ENCODE peak calls at places on chromosomes 5 and 9, in four cellular contexts. One of them, this sample, is unnamed.

GRCh38 chr5:169906745-169907649 is 73.3 kb downstream of the INSYN2B start:
- DNase-seq in PC-9: no peak
- DNase-seq in neuronal stem cell: no peak
- DNase-seq in tibial artery: no peak
- DNase-seq in this sample: no peak

GRCh38 chr5:179802207-179802883 is 4.3 kb downstream of the MGAT4B start:
- DNase-seq in PC-9: no peak
- DNase-seq in neuronal stem cell: no peak
- DNase-seq in tibial artery: no peak
- DNase-seq in this sample: no peak

GRCh38 chr5:83653669-83654068 is 67.0 kb downstream of the HAPLN1 start:
- DNase-seq in PC-9: no peak
- DNase-seq in neuronal stem cell: no peak
- DNase-seq in tibial artery: no peak
- DNase-seq in this sample: no peak

GRCh38 chr5:179368806-179369529 is 23.7 kb upstream of the ADAMTS2 start:
- DNase-seq in PC-9: no peak
- DNase-seq in neuronal stem cell: no peak
- DNase-seq in tibial artery: no peak
- DNase-seq in this sample: no peak

GRCh38 chr9:133666845-133667244 is 30.7 kb downstream of the DBH start:
- DNase-seq in PC-9: no peak
- DNase-seq in neuronal stem cell: no peak
- DNase-seq in tibial artery: no peak
- DNase-seq in this sample: no peak

GRCh38 chr5:141040093-141040762 is 10.9 kb upstream of the PCDHB1 start:
- DNase-seq in PC-9: peak; percentile 65
- DNase-seq in neuronal stem cell: peak; percentile 74
- DNase-seq in tibial artery: no peak
- DNase-seq in this sample: peak; percentile 60

GRCh38 chr9:125484632-125485282 is 222.3 kb downstream of the MAPKAP1 start:
- DNase-seq in PC-9: no peak
- DNase-seq in neuronal stem cell: no peak
- DNase-seq in tibial artery: peak; percentile 37
- DNase-seq in this sample: no peak

GRCh38 chr5:98929982-98930355 is 1.2 kb upstream of the CHD1 start:
- DNase-seq in PC-9: no peak
- DNase-seq in neuronal stem cell: no peak
- DNase-seq in tibial artery: no peak
- DNase-seq in this sample: no peak

GRCh38 chr9:89983411-89983810 is 378.6 kb downstream of the GADD45G start:
- DNase-seq in PC-9: no peak
- DNase-seq in neuronal stem cell: no peak
- DNase-seq in tibial artery: no peak
- DNase-seq in this sample: no peak

GRCh38 chr5:97071101-97071500 is 71.3 kb downstream of the LIX1 start:
- DNase-seq in PC-9: no peak
- DNase-seq in neuronal stem cell: no peak
- DNase-seq in tibial artery: peak; percentile 29
- DNase-seq in this sample: no peak

GRCh38 chr5:173802670-173803165 is 85.4 kb upstream of the CPEB4 start:
- DNase-seq in PC-9: peak; percentile 63
- DNase-seq in neuronal stem cell: no peak
- DNase-seq in tibial artery: peak; percentile 64
- DNase-seq in this sample: no peak

GRCh38 chr9:9318959-9319505 is 1293.8 kb downstream of the PTPRD start:
- DNase-seq in PC-9: no peak
- DNase-seq in neuronal stem cell: no peak
- DNase-seq in tibial artery: no peak
- DNase-seq in this sample: no peak

GRCh38 chr5:173302546-173303155 is 25.6 kb downstream of the STC2 start:
- DNase-seq in PC-9: peak; percentile 74
- DNase-seq in neuronal stem cell: no peak
- DNase-seq in tibial artery: no peak
- DNase-seq in this sample: no peak

DNA sequence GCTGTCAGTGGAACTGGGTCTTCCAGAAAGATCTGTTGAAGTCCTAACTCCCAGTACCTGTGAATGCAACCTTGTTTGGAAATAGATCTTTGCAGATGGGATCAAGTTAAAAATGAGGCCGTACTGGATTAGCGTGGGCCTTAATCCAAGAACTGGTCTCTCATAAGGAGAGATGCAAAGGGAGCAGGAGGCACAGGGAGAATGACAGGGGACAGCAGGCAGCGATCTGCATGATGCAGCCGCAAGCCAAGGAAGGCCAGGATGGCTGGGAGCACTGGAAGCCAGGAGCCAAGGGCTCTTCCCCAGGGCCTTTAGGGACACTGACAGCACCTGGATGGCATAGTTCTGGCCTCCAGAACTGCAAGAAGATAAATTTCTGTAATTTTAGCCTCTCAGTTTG is 114.4 kb downstream of the ICE1 start:
- DNase-seq in PC-9: no peak
- DNase-seq in neuronal stem cell: no peak
- DNase-seq in tibial artery: no peak
- DNase-seq in this sample: no peak
- H3K4me1 ChIP-seq in PC-9: no peaks in the 10 kb centered on the region
- H3K4me1 ChIP-seq in neuronal stem cell: no peaks in the 10 kb centered on the region
- H3K4me1 ChIP-seq in tibial artery: no peaks in the 10 kb centered on the region
- H3K4me1 ChIP-seq in this sample: peaks cover 3% of the 10 kb centered on the region

GRCh38 chr5:151224372-151224771 is 480 bp upstream of the CCDC69 start:
- DNase-seq in PC-9: no peak
- DNase-seq in neuronal stem cell: no peak
- DNase-seq in tibial artery: no peak
- DNase-seq in this sample: no peak
- H3K4me3 ChIP-seq in PC-9: peak overlapping the region; percentile 71
- H3K4me3 ChIP-seq in neuronal stem cell: no peak overlapping the region
- H3K4me3 ChIP-seq in tibial artery: peak overlapping the region; percentile 77
- H3K4me3 ChIP-seq in this sample: no peak overlapping the region

DNA sequence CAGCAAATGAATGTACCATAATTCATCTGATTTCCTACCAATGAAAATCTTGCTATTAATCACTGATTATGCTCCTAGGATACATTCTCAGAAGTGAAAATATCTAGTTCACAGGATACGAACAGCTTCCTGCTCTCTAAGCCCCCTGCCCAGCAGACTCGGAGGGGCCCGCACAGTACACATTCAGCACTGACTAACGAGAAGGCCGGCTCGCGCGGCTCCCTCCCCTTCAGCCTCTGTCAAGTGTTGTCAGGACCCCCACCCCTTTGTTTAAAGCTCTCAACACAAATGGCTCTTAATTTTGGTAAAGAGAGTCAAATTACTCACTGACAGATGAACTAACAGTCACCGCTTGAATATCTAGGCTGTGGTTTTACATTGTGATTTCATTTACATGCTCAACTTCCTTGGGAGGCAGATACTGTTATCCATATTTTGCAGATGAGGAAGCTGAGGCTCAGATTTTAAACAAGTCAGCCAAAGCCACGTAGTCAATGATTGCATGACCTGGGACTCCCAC is 82.1 kb downstream of the PRRT1B start:
- DNase-seq in PC-9: no peak
- DNase-seq in neuronal stem cell: no peak
- DNase-seq in tibial artery: no peak
- DNase-seq in this sample: no peak
- H3K27ac ChIP-seq in PC-9: no peak overlapping the region
- H3K27ac ChIP-seq in neuronal stem cell: no peak overlapping the region
- H3K27ac ChIP-seq in tibial artery: no peak overlapping the region
- H3K27ac ChIP-seq in this sample: no peak overlapping the region

DNA sequence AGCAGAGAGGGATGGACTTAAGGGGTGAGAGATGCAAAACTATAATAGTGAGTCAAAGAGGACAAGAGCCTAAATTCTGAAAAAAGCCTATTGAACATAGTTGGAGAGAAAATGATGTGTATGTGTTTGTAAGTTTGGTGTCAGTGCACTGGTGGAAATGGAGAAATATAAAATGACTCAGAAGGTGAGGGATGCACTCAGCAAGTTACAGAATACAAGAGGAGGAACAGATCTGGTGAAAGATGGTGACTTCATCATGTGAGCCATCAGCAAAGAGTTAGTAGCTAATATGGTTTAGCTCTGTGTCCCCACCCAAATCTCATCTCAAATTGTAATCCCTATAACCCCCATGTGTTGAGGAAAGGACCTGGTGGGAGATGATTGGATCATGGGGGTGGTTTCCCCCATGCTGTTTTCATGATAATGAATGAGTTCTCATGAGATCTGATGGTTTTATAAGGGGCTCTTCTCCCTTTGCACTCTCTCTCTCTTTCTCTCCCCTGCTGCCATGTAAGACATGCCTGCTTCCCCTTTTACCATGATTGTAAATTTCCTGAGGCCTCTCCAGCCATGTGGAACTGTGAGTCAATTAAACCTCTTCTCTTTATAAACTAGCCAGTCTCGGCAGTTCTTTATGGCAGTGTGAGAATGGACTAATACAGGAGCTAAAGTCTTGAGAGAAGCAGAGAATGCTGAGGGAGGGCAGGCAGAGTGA is 30.4 kb upstream of the FYB1 start:
- DNase-seq in PC-9: no peak
- DNase-seq in neuronal stem cell: no peak
- DNase-seq in tibial artery: no peak
- DNase-seq in this sample: no peak
- H3K4me1 ChIP-seq in PC-9: no peaks in the 10 kb centered on the region
- H3K4me1 ChIP-seq in neuronal stem cell: no peaks in the 10 kb centered on the region
- H3K4me1 ChIP-seq in tibial artery: no peaks in the 10 kb centered on the region
- H3K4me1 ChIP-seq in this sample: no peaks in the 10 kb centered on the region

DNA sequence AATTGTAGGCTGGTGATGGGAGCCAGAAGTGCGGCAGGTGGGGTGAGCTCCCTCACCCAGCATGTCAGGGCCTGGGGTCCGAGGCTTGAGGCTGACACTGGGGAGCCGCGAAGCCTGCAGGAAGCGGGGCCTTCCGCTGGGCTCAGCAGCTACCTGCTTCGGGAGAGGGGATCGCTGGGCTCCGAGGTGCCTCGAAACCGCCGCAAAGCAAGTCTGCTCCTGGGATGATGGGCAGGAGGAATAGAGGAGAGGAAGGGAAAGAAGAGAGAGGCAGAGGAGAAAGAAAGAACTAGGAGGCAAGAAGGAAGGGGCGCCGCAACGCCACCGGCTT is 1.5 kb upstream of the PRDM12 start:
- DNase-seq in PC-9: no peak
- DNase-seq in neuronal stem cell: no peak
- DNase-seq in tibial artery: no peak
- DNase-seq in this sample: no peak
- H3K4me3 ChIP-seq in PC-9: no peak overlapping the region
- H3K4me3 ChIP-seq in neuronal stem cell: no peak overlapping the region
- H3K4me3 ChIP-seq in tibial artery: peak overlapping the region; percentile 1
- H3K4me3 ChIP-seq in this sample: no peak overlapping the region

GRCh38 chr5:34663771-34664496 is 7.8 kb downstream of the RAI14 start:
- DNase-seq in PC-9: no peak
- DNase-seq in neuronal stem cell: no peak
- DNase-seq in tibial artery: no peak
- DNase-seq in this sample: no peak

GRCh38 chr5:34658023-34658422 is 1.9 kb downstream of the RAI14 start:
- DNase-seq in PC-9: no peak
- DNase-seq in neuronal stem cell: no peak
- DNase-seq in tibial artery: no peak
- DNase-seq in this sample: no peak

GRCh38 chr5:34657550-34657921 is 1.4 kb downstream of the RAI14 start:
- DNase-seq in PC-9: peak; percentile 58
- DNase-seq in neuronal stem cell: no peak
- DNase-seq in tibial artery: peak; percentile 26
- DNase-seq in this sample: no peak

GRCh38 chr5:34659168-34659567 is 3.0 kb downstream of the RAI14 start:
- DNase-seq in PC-9: no peak
- DNase-seq in neuronal stem cell: no peak
- DNase-seq in tibial artery: no peak
- DNase-seq in this sample: no peak

GRCh38 chr5:34660444-34660843 is 4.3 kb downstream of the RAI14 start:
- DNase-seq in PC-9: no peak
- DNase-seq in neuronal stem cell: no peak
- DNase-seq in tibial artery: no peak
- DNase-seq in this sample: no peak
- H3K27ac ChIP-seq in PC-9: no peak overlapping the region
- H3K27ac ChIP-seq in neuronal stem cell: no peak overlapping the region
- H3K27ac ChIP-seq in tibial artery: no peak overlapping the region
- H3K27ac ChIP-seq in this sample: no peak overlapping the region

DNA sequence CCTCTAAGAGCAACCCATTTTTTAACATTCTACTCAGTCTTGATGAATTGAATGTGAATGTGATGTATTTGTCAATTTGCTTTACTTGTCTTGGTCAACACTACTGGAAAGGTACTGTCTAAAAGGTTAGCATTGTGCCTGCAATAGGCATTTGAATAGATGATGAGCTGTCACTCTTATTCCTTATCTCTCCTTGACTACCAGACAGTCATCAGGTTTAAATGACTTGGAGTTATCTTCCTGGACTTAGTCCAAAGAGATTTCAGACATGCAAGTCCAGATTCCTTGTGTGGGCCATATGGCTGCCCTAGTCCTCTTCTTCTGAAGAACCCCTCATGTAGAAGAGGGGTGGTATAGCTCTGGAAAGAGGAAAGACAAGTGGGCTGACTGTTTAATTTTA is 4.8 kb downstream of the ARHGEF28 start:
- DNase-seq in PC-9: no peak
- DNase-seq in neuronal stem cell: no peak
- DNase-seq in tibial artery: no peak
- DNase-seq in this sample: no peak
- H3K4me1 ChIP-seq in PC-9: peaks cover 51% of the 10 kb centered on the region
- H3K4me1 ChIP-seq in neuronal stem cell: peaks cover 5% of the 10 kb centered on the region
- H3K4me1 ChIP-seq in tibial artery: no peaks in the 10 kb centered on the region
- H3K4me1 ChIP-seq in this sample: no peaks in the 10 kb centered on the region

GRCh38 chr9:137080260-137081122 is 3.2 kb downstream of the UAP1L1 start:
- DNase-seq in PC-9: no peak
- DNase-seq in neuronal stem cell: no peak
- DNase-seq in tibial artery: no peak
- DNase-seq in this sample: no peak

GRCh38 chr9:137077010-137077747 is at the start of gene UAP1L1:
- DNase-seq in PC-9: peak; percentile 55
- DNase-seq in neuronal stem cell: no peak
- DNase-seq in tibial artery: peak; percentile 87
- DNase-seq in this sample: no peak

GRCh38 chr9:137079401-137079787 is 2.1 kb downstream of the UAP1L1 start:
- DNase-seq in PC-9: no peak
- DNase-seq in neuronal stem cell: no peak
- DNase-seq in tibial artery: no peak
- DNase-seq in this sample: no peak

GRCh38 chr9:137077758-137078693 is 709 bp downstream of the UAP1L1 start:
- DNase-seq in PC-9: no peak
- DNase-seq in neuronal stem cell: no peak
- DNase-seq in tibial artery: no peak
- DNase-seq in this sample: no peak

DNA sequence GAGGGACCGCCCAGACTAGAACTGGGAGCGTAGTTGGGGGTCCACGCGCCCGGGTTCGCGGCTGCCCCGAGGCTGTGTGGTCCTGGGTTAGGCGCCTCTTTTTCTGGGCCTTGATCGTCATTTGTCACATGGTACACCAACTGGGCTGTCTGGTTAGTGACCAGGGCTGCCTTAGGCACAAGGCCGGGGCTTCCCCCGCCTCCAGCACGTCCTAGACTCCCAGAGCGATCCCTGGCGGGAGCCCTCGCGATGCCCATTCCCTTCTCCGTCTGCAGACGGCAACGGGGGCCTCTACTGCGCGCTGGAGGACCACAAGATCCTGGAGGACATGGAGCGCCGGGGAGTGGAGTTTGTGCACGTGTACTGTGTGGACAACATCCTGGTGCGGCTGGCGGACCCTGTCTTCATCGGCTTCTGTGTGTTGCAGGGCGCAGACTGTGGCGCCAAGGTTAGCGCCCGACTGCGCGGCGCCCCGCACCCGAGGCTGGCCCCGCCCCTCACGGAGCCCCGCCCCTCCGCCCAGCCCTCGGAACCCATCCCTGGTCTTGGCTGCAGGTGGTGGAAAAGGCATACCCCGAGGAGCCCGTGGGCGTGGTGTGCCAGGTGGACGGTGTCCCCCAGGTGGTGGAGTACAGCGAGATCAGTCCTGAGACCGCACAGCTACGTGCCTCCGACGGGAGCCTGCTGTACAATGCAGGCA is 1.5 kb downstream of the UAP1L1 start:
- DNase-seq in PC-9: no peak
- DNase-seq in neuronal stem cell: no peak
- DNase-seq in tibial artery: no peak
- DNase-seq in this sample: no peak
- H3K4me3 ChIP-seq in PC-9: no peak overlapping the region
- H3K4me3 ChIP-seq in neuronal stem cell: peak overlapping the region; percentile 59
- H3K4me3 ChIP-seq in tibial artery: peak overlapping the region; percentile 65
- H3K4me3 ChIP-seq in this sample: peak overlapping the region; percentile 42

This sample was measured in iPS DF 6.9.